ENCODE peak calls at places on chromosome 7, in four cellular contexts. One of them, this sample, is unnamed.
A peak's percentile ranks its signal among the peaks of the same experiment; 100 is the strongest.

GRCh38 chr7:80324032-80324431 is 187.8 kb downstream of the GNAT3 start:
- DNase-seq in transverse colon: no peak
- DNase-seq in A549: no peak
- DNase-seq in fibroblast of lung: peak; percentile 15
- DNase-seq in this sample: peak; percentile 76

GRCh38 chr7:149489391-149490024 is 8.1 kb downstream of the ZNF746 start:
- DNase-seq in transverse colon: no peak
- DNase-seq in A549: peak; percentile 58
- DNase-seq in fibroblast of lung: no peak
- DNase-seq in this sample: no peak

GRCh38 chr7:141609566-141609965 is 58.4 kb downstream of the AGK start:
- DNase-seq in transverse colon: no peak
- DNase-seq in A549: no peak
- DNase-seq in fibroblast of lung: no peak
- DNase-seq in this sample: no peak

GRCh38 chr7:145134377-145134776 is 298.5 kb upstream of the TPK1 start:
- DNase-seq in transverse colon: no peak
- DNase-seq in A549: no peak
- DNase-seq in fibroblast of lung: no peak
- DNase-seq in this sample: no peak

GRCh38 chr7:35714862-35715261 is 19.9 kb upstream of the HERPUD2 start:
- DNase-seq in transverse colon: no peak
- DNase-seq in A549: no peak
- DNase-seq in fibroblast of lung: no peak
- DNase-seq in this sample: peak; percentile 29

GRCh38 chr7:32958046-32959025 is 1.1 kb downstream of the FKBP9 start:
- DNase-seq in transverse colon: peak; percentile 57
- DNase-seq in A549: no peak
- DNase-seq in fibroblast of lung: peak; percentile 58
- DNase-seq in this sample: no peak

GRCh38 chr7:73899731-73900142 is 38.8 kb downstream of the TMEM270 start:
- DNase-seq in transverse colon: peak; percentile 39
- DNase-seq in A549: no peak
- DNase-seq in fibroblast of lung: peak; percentile 84
- DNase-seq in this sample: no peak

GRCh38 chr7:68744036-68744435 is 854.2 kb upstream of the AUTS2 start:
- DNase-seq in transverse colon: no peak
- DNase-seq in A549: no peak
- DNase-seq in fibroblast of lung: no peak
- DNase-seq in this sample: no peak

GRCh38 chr7:106592282-106593027 is 68.5 kb downstream of the CCDC71L start:
- DNase-seq in transverse colon: no peak
- DNase-seq in A549: no peak
- DNase-seq in fibroblast of lung: no peak
- DNase-seq in this sample: no peak

GRCh38 chr7:100353685-100354330 is 4.1 kb upstream of the PILRB start:
- DNase-seq in transverse colon: no peak
- DNase-seq in A549: no peak
- DNase-seq in fibroblast of lung: no peak
- DNase-seq in this sample: no peak

GRCh38 chr7:44959433-44959951 is 19.3 kb downstream of the MYO1G start:
- DNase-seq in transverse colon: no peak
- DNase-seq in A549: no peak
- DNase-seq in fibroblast of lung: no peak
- DNase-seq in this sample: peak; percentile 46

GRCh38 chr7:114653391-114654088 is 238.9 kb downstream of the FOXP2 start:
- DNase-seq in transverse colon: no peak
- DNase-seq in A549: no peak
- DNase-seq in fibroblast of lung: peak; percentile 15
- DNase-seq in this sample: no peak

GRCh38 chr7:106050002-106050742 is 61.9 kb downstream of the SYPL1 start:
- DNase-seq in transverse colon: no peak
- DNase-seq in A549: no peak
- DNase-seq in fibroblast of lung: peak; percentile 71
- DNase-seq in this sample: no peak

GRCh38 chr7:52455571-52455970 is 579.9 kb upstream of the POM121L12 start:
- DNase-seq in transverse colon: no peak
- DNase-seq in A549: no peak
- DNase-seq in fibroblast of lung: no peak
- DNase-seq in this sample: no peak

GRCh38 chr7:65254061-65254460 is 119.6 kb upstream of the ZNF92 start:
- DNase-seq in transverse colon: no peak
- DNase-seq in A549: no peak
- DNase-seq in fibroblast of lung: no peak
- DNase-seq in this sample: no peak

GRCh38 chr7:101550641-101551531 is 78.2 kb downstream of the MYL10 start:
- DNase-seq in transverse colon: peak; percentile 3
- DNase-seq in A549: no peak
- DNase-seq in fibroblast of lung: no peak
- DNase-seq in this sample: no peak

GRCh38 chr7:156145996-156146395 is 333.7 kb upstream of the SHH start:
- DNase-seq in transverse colon: no peak
- DNase-seq in A549: no peak
- DNase-seq in fibroblast of lung: no peak
- DNase-seq in this sample: no peak

GRCh38 chr7:18096087-18096486 is 68.4 kb upstream of the PRPS1L1 start:
- DNase-seq in transverse colon: no peak
- DNase-seq in A549: no peak
- DNase-seq in fibroblast of lung: no peak
- DNase-seq in this sample: no peak

GRCh38 chr7:121397832-121398231 is 1.7 kb upstream of the FAM3C start:
- DNase-seq in transverse colon: no peak
- DNase-seq in A549: peak; percentile 13
- DNase-seq in fibroblast of lung: no peak
- DNase-seq in this sample: no peak

GRCh38 chr7:121397346-121397745 is 1.2 kb upstream of the FAM3C start:
- DNase-seq in transverse colon: no peak
- DNase-seq in A549: no peak
- DNase-seq in fibroblast of lung: no peak
- DNase-seq in this sample: no peak

GRCh38 chr7:121404348-121404747 is 8.2 kb upstream of the FAM3C start:
- DNase-seq in transverse colon: no peak
- DNase-seq in A549: no peak
- DNase-seq in fibroblast of lung: no peak
- DNase-seq in this sample: no peak

GRCh38 chr7:121398246-121398645 is 2.1 kb upstream of the FAM3C start:
- DNase-seq in transverse colon: no peak
- DNase-seq in A549: no peak
- DNase-seq in fibroblast of lung: no peak
- DNase-seq in this sample: no peak

DNA sequence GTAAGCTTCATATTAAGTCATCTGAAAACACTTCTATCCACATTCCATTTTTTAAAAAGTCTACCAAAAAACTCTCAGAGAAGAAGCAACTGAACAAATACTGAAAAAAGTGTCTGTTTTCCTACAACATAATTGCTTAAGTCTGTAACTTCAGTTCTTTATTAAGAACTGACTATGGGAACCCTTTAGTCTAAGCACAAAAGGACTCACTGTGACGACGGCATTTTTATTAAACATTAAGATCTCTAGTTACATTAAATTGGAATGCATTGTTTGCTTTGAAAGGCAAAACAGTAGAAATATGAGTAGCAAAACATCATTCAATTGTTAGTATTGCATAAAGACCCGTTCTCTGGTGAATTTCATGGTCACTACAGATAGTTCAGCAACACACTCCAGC is 5.8 kb upstream of the FAM3C start:
- DNase-seq in transverse colon: no peak
- DNase-seq in A549: no peak
- DNase-seq in fibroblast of lung: peak; percentile 6
- DNase-seq in this sample: no peak
- H3K27ac ChIP-seq in transverse colon: no peak overlapping the region
- H3K27ac ChIP-seq in A549: no peak overlapping the region
- H3K27ac ChIP-seq in fibroblast of lung: no peak overlapping the region
- H3K27ac ChIP-seq in this sample: no peak overlapping the region

DNA sequence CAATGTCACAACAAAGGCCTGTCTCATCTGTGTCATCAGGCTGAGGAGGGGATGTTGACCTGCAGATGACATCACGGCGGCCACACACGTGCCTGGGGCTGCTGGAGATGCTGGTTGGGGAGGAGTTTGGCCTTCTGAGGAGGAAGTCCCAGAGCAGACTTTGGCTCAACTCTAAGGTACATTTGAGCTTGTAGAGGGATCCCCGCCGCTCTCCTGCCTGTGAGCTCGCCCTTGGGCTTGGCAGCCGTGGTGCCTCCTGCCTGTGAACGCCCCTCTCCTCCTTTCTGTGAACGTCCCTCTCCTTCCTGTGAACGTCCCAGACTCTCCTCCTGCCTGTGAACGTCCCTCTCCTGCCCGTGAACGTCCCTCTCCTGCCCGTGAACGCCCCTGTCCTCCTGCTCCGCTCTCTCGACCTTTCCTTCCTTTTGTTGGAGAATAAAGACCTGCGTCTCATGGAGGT is 176.4 kb downstream of the DNAJB6 start:
- DNase-seq in transverse colon: no peak
- DNase-seq in A549: peak; percentile 21
- DNase-seq in fibroblast of lung: no peak
- DNase-seq in this sample: no peak
- H3K27ac ChIP-seq in transverse colon: no peak overlapping the region
- H3K27ac ChIP-seq in A549: no peak overlapping the region
- H3K27ac ChIP-seq in fibroblast of lung: no peak overlapping the region
- H3K27ac ChIP-seq in this sample: no peak overlapping the region

DNA sequence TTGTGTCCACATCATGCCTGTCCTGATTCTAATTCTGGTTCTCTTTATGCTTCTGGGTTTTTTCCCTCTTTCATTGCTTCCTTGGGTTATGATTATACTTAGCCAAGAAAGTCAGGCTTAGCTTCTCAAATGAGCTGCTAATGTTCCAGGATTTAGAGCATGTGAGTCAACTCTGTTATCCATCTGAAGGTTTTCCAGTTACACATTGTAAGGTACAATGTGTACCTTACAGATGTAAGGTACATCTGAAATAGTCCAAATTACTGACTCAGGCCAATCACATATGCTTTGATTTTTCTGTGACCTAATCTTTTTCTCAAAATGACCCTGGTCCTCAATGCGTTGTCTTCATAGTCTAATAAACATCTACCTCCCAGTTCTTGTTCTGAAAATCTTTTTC is 13.3 kb upstream of the MIOS start:
- DNase-seq in transverse colon: no peak
- DNase-seq in A549: no peak
- DNase-seq in fibroblast of lung: no peak
- DNase-seq in this sample: no peak
- H3K27ac ChIP-seq in transverse colon: no peak overlapping the region
- H3K27ac ChIP-seq in A549: no peak overlapping the region
- H3K27ac ChIP-seq in fibroblast of lung: no peak overlapping the region
- H3K27ac ChIP-seq in this sample: no peak overlapping the region

DNA sequence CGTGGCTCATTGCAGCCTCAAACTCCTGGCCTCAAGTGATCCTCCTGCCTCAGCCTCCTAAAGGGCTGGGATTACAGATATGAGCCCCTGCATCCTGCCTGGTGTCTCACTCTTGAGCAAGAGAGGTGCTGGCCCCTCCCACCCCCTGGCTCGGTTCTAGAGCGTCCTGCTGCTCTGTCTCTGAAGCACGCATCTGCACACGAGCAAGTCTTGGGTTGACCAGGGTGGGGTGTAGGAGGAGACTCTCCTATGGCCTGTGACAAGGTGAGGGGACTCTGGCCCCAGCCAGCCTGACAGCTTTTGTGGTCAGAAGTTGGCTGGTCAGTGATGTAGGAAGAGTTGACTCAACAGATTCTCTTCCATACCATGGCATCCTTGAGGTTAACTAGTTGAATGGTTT is 110.7 kb upstream of the CARD11 start:
- DNase-seq in transverse colon: no peak
- DNase-seq in A549: no peak
- DNase-seq in fibroblast of lung: no peak
- DNase-seq in this sample: no peak
- H3K27ac ChIP-seq in transverse colon: no peak overlapping the region
- H3K27ac ChIP-seq in A549: no peak overlapping the region
- H3K27ac ChIP-seq in fibroblast of lung: no peak overlapping the region
- H3K27ac ChIP-seq in this sample: no peak overlapping the region

DNA sequence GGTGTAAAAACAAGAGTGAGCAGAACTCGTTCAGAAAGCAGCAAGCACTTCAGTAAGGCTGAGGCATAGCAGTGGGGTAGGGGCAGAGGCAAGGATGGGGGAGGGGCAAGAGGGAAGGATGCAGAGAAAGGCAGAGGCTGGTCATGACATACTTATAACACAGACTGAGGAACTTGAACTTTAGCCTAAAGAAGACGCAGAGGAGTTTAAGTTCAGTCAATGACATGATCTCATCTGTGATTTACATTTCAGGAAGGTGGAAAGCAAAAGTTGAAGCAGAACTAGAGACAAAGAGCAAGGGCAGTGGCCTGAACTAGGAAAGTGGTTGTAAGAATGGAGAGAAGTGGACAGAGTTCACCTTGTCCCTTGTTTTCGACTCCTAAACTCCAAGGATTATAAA is 15.8 kb downstream of the MACC1 start:
- DNase-seq in transverse colon: peak; percentile 23
- DNase-seq in A549: no peak
- DNase-seq in fibroblast of lung: no peak
- DNase-seq in this sample: no peak
- H3K27ac ChIP-seq in transverse colon: peak overlapping the region; percentile 60
- H3K27ac ChIP-seq in A549: no peak overlapping the region
- H3K27ac ChIP-seq in fibroblast of lung: no peak overlapping the region
- H3K27ac ChIP-seq in this sample: peak overlapping the region; percentile 95

This sample was measured in epithelial cell of prostate.